ENCODE peak calls at places on chromosome 10, in eight cellular contexts. N is endothelial cell of umbilical vein, E is uterus, C is IMR-90, I is tibial nerve, L is HepG2, V is Peyer's patch, Y is HCT116. H is an unnamed sample.

GRCh38 chr10:56632537-56632936 is 271.5 kb upstream of the ZWINT start:
- DNase-seq in L (no peak), I (no peak), Y (no peak), N (no peak), E (no peak), C (no peak), V (no peak), H (no peak)

GRCh38 chr10:103448751-103449150 is 3.4 kb downstream of the CALHM2 start:
- DNase-seq in C (peak; percentile 87), L (no peak), V (peak; percentile 62), N (peak; percentile 35), E (peak; percentile 80), Y (no peak), I (peak; percentile 80), H (peak; percentile 38)

GRCh38 chr10:27620425-27621397 is 116.6 kb downstream of the RAB18 start:
- DNase-seq in V (no peak), C (peak; percentile 58), N (no peak), Y (no peak), E (peak; percentile 52), I (peak; percentile 20), L (no peak), H (no peak)

GRCh38 chr10:32253300-32253699 is 93.7 kb downstream of the EPC1 start:
- DNase-seq in V (peak; percentile 77), L (no peak), C (no peak), E (no peak), Y (peak; percentile 56), I (no peak), N (no peak), H (peak; percentile 60)

GRCh38 chr10:8060010-8060703 is 5.7 kb downstream of the GATA3 start:
- DNase-seq in L (no peak), Y (no peak), E (no peak), C (peak; percentile 25), V (peak; percentile 72), N (peak; percentile 78), I (no peak), H (no peak)

GRCh38 chr10:133206311-133207040 is 23.5 kb upstream of the UTF1 start:
- DNase-seq in N (no peak), L (no peak), C (no peak), V (no peak), I (no peak), E (no peak), Y (no peak), H (no peak)

GRCh38 chr10:16945566-16945965 is 128.3 kb upstream of the RSU1 start:
- DNase-seq in N (no peak), Y (no peak), I (no peak), E (no peak), C (no peak), V (no peak), L (no peak), H (no peak)

GRCh38 chr10:62076872-62077271 is 175.4 kb downstream of the ARID5B start:
- DNase-seq in V (no peak), C (peak; percentile 91), Y (no peak), I (no peak), N (no peak), E (no peak), L (peak; percentile 63), H (no peak)

GRCh38 chr10:5723692-5724091 is 39.1 kb downstream of the TASOR2 start:
- DNase-seq in L (no peak), C (no peak), E (no peak), V (no peak), I (no peak), Y (no peak), N (no peak), H (no peak)

GRCh38 chr10:25059990-25060389 is 43.6 kb downstream of the THNSL1 start:
- DNase-seq in C (peak; percentile 75), E (peak; percentile 18), L (peak; percentile 87), Y (peak; percentile 79), I (peak; percentile 65), V (peak; percentile 76), N (peak; percentile 50), H (peak; percentile 65)

GRCh38 chr10:90930971-90931841 is 10.3 kb upstream of the ANKRD1 start:
- DNase-seq in Y (no peak), N (peak; percentile 92), E (peak; percentile 28), L (peak; percentile 96), I (peak; percentile 7), V (no peak), C (peak; percentile 85), H (no peak)

GRCh38 chr10:104502907-104503306 is 138.2 kb upstream of the SORCS3 start:
- DNase-seq in I (no peak), L (no peak), V (no peak), C (no peak), Y (no peak), E (no peak), N (no peak), H (no peak)

GRCh38 chr10:68348265-68348741 is 15.6 kb upstream of the PBLD start:
- DNase-seq in N (peak; percentile 52), C (peak; percentile 65), I (no peak), V (peak; percentile 73), Y (peak; percentile 28), L (peak; percentile 48), E (no peak), H (peak; percentile 38)

GRCh38 chr10:4982764-4983226 is 19.6 kb downstream of the AKR1C1 start:
- DNase-seq in C (peak; percentile 12), I (no peak), N (no peak), V (no peak), L (peak; percentile 20), E (no peak), Y (no peak), H (no peak)

GRCh38 chr10:61284222-61284890 is 168.8 kb downstream of the TMEM26 start:
- DNase-seq in N (peak; percentile 83), E (peak; percentile 23), Y (peak; percentile 34), L (peak; percentile 53), I (peak; percentile 32), C (peak; percentile 77), V (no peak), H (no peak)

GRCh38 chr10:13144814-13145213 is 16.5 kb upstream of the MCM10 start:
- DNase-seq in C (no peak), L (no peak), E (no peak), Y (no peak), I (no peak), V (no peak), N (no peak), H (no peak)

GRCh38 chr10:28532223-28532508 is 752 bp upstream of the WAC start:
- DNase-seq in V (no peak), N (no peak), E (no peak), C (no peak), Y (no peak), I (peak; percentile 27), L (peak; percentile 27), H (no peak)

DNA sequence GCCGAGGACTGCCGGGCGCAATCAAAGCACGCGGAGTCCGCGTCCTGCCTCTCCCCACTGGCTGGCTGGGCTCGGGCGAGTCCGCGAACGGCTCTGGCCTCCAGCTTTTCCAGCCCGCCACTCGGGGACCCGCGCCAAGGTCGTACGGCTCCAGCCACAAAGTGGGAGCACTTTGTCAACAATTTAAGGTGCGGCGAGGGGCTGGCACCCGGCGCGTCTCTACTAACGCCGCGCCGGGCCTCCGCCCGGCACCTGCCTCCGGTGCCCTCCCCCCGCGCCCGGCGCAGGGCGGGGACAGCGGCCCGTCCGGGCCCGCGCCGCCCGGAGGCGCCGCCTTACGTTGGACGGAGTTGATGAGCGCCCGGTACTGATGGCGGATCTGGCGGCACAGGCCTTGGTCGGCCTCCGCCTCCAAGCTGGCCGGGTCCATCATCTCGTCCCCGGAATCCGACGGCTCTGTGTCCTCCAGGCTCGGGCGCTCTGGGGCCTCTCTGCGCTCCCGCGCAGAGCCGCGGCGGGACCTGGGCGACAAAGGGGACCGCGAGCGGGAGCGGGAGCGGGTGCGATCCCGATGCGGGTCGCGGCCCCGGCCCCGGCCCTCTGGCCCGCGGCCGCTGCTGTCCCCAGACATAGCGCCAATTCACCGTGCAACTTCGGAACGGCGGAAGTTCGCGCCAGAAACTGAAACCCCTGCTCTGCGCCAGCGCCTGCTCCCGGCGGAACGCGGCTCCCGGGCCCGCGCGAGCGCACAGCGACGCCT is at the start of gene NSMCE4A:
- DNase-seq in Y (peak; percentile 56), L (peak; percentile 60), V (peak; percentile 87), N (peak; percentile 77), C (peak; percentile 71), I (peak; percentile 40), E (peak; percentile 68), H (peak; percentile 82)
- TF ChIP-seq POLR2A in Y (peak; percentile 77), L (peak; percentile 70), V (peak; percentile 58), N (peak; percentile 66), C (peak; percentile 55), I (no peak), E (peak; percentile 21), H (peak; percentile 79)

DNA sequence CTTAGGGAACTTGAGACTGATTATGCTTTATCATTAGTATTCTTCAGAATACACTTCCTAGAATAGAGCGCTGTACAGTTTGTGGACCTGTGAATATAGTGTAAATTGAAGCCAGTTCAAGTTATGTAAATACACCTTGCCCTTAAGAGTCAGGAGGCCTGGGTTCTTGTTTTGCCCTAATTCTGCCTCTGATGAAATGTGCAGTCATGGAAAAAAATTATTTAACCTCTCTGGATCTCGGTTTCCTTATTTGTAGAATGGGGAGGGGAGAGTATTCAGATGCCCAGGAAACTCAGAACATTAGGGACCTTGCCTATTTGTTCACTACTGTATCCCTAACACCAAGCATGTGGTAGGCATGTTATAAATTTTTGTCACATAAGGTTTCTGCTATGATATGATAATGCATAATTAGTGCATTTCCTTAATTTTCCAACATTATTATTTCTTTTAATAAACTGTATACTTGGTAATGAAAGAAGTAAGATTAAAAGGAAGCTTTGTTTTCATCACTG is 1.3 kb downstream of the EXOC6 start:
- DNase-seq in L (no peak), N (peak; percentile 45), I (no peak), Y (no peak), E (no peak), V (no peak), C (no peak), H (no peak)
- H3K27me3 ChIP-seq in L (no peaks in the 10 kb centered on the region), N (no peaks in the 10 kb centered on the region), I (no peaks in the 10 kb centered on the region), Y (no peaks in the 10 kb centered on the region), E (no peaks in the 10 kb centered on the region), V (no peaks in the 10 kb centered on the region), C (no peaks in the 10 kb centered on the region), H (no peaks in the 10 kb centered on the region)

DNA sequence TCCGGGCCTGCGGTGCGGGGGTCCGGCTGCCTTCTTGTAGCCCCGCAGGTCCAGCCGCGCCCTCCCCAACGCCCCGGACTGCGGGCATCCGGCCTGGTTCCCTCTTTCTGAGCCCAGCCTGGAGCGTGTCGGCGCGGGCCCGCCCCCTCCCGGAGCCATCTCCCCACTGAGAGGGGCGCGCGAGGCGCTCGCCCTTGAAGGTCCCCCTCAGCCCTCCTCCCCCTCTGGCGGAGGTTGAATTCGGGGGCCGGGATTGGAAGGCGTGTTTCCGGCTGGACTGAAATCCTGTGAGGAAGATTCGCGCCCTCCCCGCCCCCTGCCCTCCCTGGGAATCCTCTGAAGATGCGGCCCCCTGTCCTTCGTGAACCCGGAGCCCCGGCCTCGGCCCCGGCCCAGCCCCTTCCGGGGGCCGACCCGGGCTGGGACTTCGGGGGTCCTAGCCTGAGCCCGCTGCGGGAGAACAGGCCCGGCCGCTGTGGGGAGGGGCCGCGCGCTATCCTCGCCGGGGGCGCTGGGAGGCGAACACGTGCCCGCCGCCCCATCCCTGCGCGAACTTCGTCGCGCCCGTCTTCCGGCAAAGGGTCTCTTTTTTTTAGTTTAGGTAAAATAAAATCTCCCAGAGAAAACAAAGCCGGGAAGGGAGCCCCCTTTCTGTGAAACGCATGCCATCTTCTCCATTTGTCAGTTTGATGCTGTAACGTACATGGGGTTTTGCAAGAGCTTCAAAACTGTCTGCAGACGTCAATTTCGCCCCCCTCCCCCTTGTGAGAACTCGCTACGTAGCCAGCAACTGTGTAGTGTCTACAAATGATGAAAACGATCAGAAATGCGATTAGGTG is 636 bp downstream of the PDCD4 start:
- DNase-seq in Y (no peak), V (peak; percentile 86), L (peak; percentile 69), N (peak; percentile 58), I (peak; percentile 78), E (peak; percentile 80), C (peak; percentile 81), H (peak; percentile 75)
- TF ChIP-seq POLR2A in Y (no peak), V (no peak), L (peak; percentile 48), N (no peak), I (no peak), E (peak; percentile 20), C (peak; percentile 68), H (no peak)

GRCh38 chr10:78844956-78845355 is 223.8 kb upstream of the ZMIZ1 start:
- DNase-seq in I (no peak), V (no peak), C (no peak), Y (no peak), N (no peak), L (no peak), E (no peak), H (no peak)
- H3K27me3 ChIP-seq in I (no peaks in the 10 kb centered on the region), V (no peaks in the 10 kb centered on the region), C (peaks cover 49% of the 10 kb centered on the region), Y (no peaks in the 10 kb centered on the region), N (peaks cover 15% of the 10 kb centered on the region), L (peaks cover 40% of the 10 kb centered on the region), E (no peaks in the 10 kb centered on the region), H (no peaks in the 10 kb centered on the region)

H was measured in transverse colon.